ENCODE peak calls at places on chromosomes 13 and 19, in seven cellular contexts. V, U, S, E, A, X and R are unnamed samples.

GRCh38 chr19:10514211-10515145 is 2.8 kb downstream of the S1PR5 start:
- DNase-seq in V (no peak), U (no peak), S (no peak), E (no peak), A (no peak), X (no peak), R (no peak)

GRCh38 chr19:58575183-58576041 is 2.3 kb upstream of the MZF1 start:
- DNase-seq in V (peak; percentile 91), U (peak; percentile 71), S (peak; percentile 78), E (peak; percentile 91), A (peak; percentile 89), X (peak; percentile 90), R (peak; percentile 93)

GRCh38 chr19:55690769-55691545 is 15.9 kb downstream of the EPN1 start:
- DNase-seq in V (no peak), U (no peak), S (no peak), E (no peak), A (no peak), X (no peak), R (peak; percentile 39)

GRCh38 chr19:43207991-43208390 is 2.6 kb upstream of the PSG4 start:
- DNase-seq in V (no peak), U (no peak), S (no peak), E (no peak), A (no peak), X (no peak), R (no peak)

GRCh38 chr13:33610471-33611015 is 207.4 kb upstream of the RFC3 start:
- DNase-seq in V (peak; percentile 73), U (no peak), S (no peak), E (peak; percentile 81), A (peak; percentile 56), X (no peak), R (peak; percentile 52)

GRCh38 chr13:35016362-35017148 is 74.5 kb downstream of the NBEA start:
- DNase-seq in V (no peak), U (no peak), S (no peak), E (no peak), A (peak; percentile 5), X (no peak), R (no peak)

GRCh38 chr19:18589380-18590272 is 1.0 kb downstream of the REX1BD start:
- DNase-seq in V (peak; percentile 75), U (no peak), S (peak; percentile 50), E (peak; percentile 71), A (peak; percentile 68), X (peak; percentile 59), R (peak; percentile 83)

GRCh38 chr19:36748431-36749275 is 24.0 kb downstream of the ZNF850 start:
- DNase-seq in V (no peak), U (no peak), S (no peak), E (no peak), A (no peak), X (no peak), R (no peak)

GRCh38 chr13:77298403-77298802 is 28.5 kb downstream of the MYCBP2 start:
- DNase-seq in V (no peak), U (no peak), S (no peak), E (no peak), A (no peak), X (no peak), R (no peak)

GRCh38 chr19:33780251-33780650 is 16.4 kb upstream of the KCTD15 start:
- DNase-seq in V (no peak), U (no peak), S (no peak), E (no peak), A (no peak), X (no peak), R (no peak)

GRCh38 chr19:33501957-33502356 is 19.6 kb downstream of the PEPD start:
- DNase-seq in V (no peak), U (no peak), S (no peak), E (no peak), A (no peak), X (no peak), R (peak; percentile 12)

GRCh38 chr13:107563099-107563925 is 652.0 kb downstream of the LIG4 start:
- DNase-seq in V (no peak), U (no peak), S (no peak), E (no peak), A (no peak), X (no peak), R (no peak)

GRCh38 chr13:29594310-29594709 is 1.2 kb downstream of the SLC7A1 start:
- DNase-seq in V (no peak), U (no peak), S (peak; percentile 38), E (no peak), A (peak; percentile 91), X (peak; percentile 52), R (no peak)

GRCh38 chr19:29260477-29261317 is 47.7 kb upstream of the UQCRFS1 start:
- DNase-seq in V (peak; percentile 29), U (no peak), S (no peak), E (no peak), A (no peak), X (no peak), R (no peak)

GRCh38 chr19:35901854-35902661 is at the start of gene HCST:
- DNase-seq in V (no peak), U (no peak), S (no peak), E (no peak), A (peak; percentile 75), X (no peak), R (peak; percentile 45)

GRCh38 chr19:46639356-46640061 is 3.5 kb upstream of the GNG8 start:
- DNase-seq in V (peak; percentile 66), U (no peak), S (no peak), E (peak; percentile 64), A (peak; percentile 51), X (peak; percentile 84), R (peak; percentile 65)
- H3K27ac ChIP-seq in V (no peak overlapping the region), U (peak overlapping the region; percentile 88), S (peak overlapping the region; percentile 26), E (peak overlapping the region; percentile 78), A (peak overlapping the region; percentile 36), X (peak overlapping the region; percentile 92), R (peak overlapping the region; percentile 37)

DNA sequence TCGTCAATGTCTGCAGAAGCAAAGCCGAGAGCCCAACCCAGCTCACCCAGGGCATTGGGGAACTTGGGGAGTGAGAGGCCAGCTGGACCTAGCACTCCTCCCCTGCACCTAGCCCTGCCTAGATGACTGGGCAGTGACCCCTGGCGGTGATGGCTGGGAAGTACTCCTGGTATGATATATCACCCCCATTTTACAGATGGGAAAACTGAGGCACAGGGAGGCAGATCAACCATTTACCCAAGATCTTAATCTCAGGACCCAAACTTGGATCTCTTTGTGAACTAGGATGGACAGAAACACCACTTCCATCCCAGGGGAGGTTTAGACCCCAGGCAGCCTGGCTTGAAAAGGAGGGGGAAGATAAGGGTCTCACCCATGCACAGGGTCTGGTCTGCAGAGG is 43.5 kb downstream of the CCL25 start:
- DNase-seq in V (no peak), U (no peak), S (no peak), E (no peak), A (no peak), X (no peak), R (peak; percentile 34)
- TF ChIP-seq CTCF in V (no peak), U (no peak), S (no peak), E (no peak), A (no peak), X (no peak), R (no peak)

GRCh38 chr13:113406321-113407102 is 42.6 kb upstream of the GRTP1 start:
- DNase-seq in V (no peak), U (no peak), S (no peak), E (no peak), A (peak; percentile 35), X (no peak), R (no peak)

GRCh38 chr13:113408562-113408961 is 44.6 kb upstream of the GRTP1 start:
- DNase-seq in V (no peak), U (no peak), S (no peak), E (no peak), A (no peak), X (no peak), R (no peak)

GRCh38 chr13:113407531-113408393 is 43.8 kb upstream of the GRTP1 start:
- DNase-seq in V (no peak), U (no peak), S (no peak), E (no peak), A (no peak), X (no peak), R (no peak)

GRCh38 chr13:113405481-113406300 is 41.8 kb upstream of the GRTP1 start:
- DNase-seq in V (no peak), U (no peak), S (no peak), E (no peak), A (no peak), X (no peak), R (no peak)

GRCh38 chr13:113407103-113407530 is 43.2 kb upstream of the GRTP1 start:
- DNase-seq in V (no peak), U (no peak), S (no peak), E (no peak), A (no peak), X (no peak), R (no peak)
- H3K4me3 ChIP-seq in V (peak overlapping the region; percentile 66), U (no peak overlapping the region), S (no peak overlapping the region), E (no peak overlapping the region), A (no peak overlapping the region), X (no peak overlapping the region), R (no peak overlapping the region)

GRCh38 chr13:43802511-43802910 is 15.7 kb upstream of the ENOX1 start:
- DNase-seq in V (no peak), U (no peak), S (no peak), E (no peak), A (no peak), X (no peak), R (no peak)
- H3K27ac ChIP-seq in V (no peak overlapping the region), U (no peak overlapping the region), S (no peak overlapping the region), E (no peak overlapping the region), A (no peak overlapping the region), X (no peak overlapping the region), R (no peak overlapping the region)

DNA sequence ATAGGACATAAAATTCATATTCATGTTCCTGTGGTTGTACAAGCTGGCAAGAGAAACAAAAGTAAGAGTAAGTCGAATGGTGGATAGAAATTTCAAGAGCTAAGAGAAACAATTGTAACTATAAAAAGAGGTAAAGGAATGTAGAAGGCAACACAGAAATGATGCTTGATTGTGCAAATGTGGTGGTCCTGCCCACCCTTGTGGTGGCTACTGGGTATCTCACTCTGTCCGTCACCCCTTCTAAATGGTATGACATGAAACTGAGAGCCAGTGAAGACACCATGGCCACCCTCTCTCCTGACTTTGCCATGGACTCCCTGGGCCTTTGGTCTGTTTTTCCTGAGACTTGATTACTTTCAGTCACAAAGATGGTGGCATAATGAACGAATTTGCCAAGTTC is 925.9 kb upstream of the SLITRK6 start:
- DNase-seq in V (no peak), U (no peak), S (no peak), E (no peak), A (no peak), X (no peak), R (no peak)
- TF ChIP-seq CTCF in V (no peak), U (no peak), S (no peak), E (no peak), A (no peak), X (no peak), R (no peak)